ENCODE peak calls at places on chromosomes 7 and 10, in nine cellular contexts. Z is T-cell, T is thoracic aorta, A is hippocampal formation, L is hepatocyte, S is AG04449, H is A673, D is NCI-H460, K is fibroblast of pulmonary artery. Q is an unnamed sample.

GRCh38 chr10:86263907-86264306 is 102.7 kb downstream of the GRID1 start:
- DNase-seq in T (no peak), Z (no peak), D (no peak), S (no peak), L (no peak), K (no peak), H (no peak), A (no peak), Q (no peak)

GRCh38 chr10:118792501-118792900 is 37.7 kb upstream of the CACUL1 start:
- DNase-seq in A (no peak), D (no peak), H (no peak), Z (no peak), T (no peak), S (no peak), K (peak), L (no peak), Q (no peak)

GRCh38 chr7:114413741-114414140 is 874 bp upstream of the FOXP2 start:
- DNase-seq in A (no peak), L (no peak), T (no peak), K (no peak), H (no peak), Z (no peak), S (no peak), D (no peak), Q (no peak)

GRCh38 chr10:100146875-100147665 is 38.8 kb downstream of the ERLIN1 start:
- DNase-seq in D (no peak), S (no peak), H (no peak), T (no peak), A (no peak), K (no peak), L (no peak), Z (no peak), Q (no peak)

GRCh38 chr10:78337646-78338391 is 304.2 kb downstream of the RPS24 start:
- DNase-seq in K (no peak), T (no peak), S (no peak), Z (no peak), D (no peak), H (no peak), A (no peak), L (no peak), Q (no peak)

GRCh38 chr10:72328045-72328828 is 26.5 kb downstream of the DNAJB12 start:
- DNase-seq in H (peak), Z (no peak), K (peak), T (no peak), D (peak), L (peak), S (no peak), A (peak), Q (peak)

GRCh38 chr10:68208424-68209042 is 23.4 kb downstream of the ATOH7 start:
- DNase-seq in Z (no peak), T (no peak), H (peak), L (peak), S (no peak), D (peak), K (peak), A (peak), Q (peak)

GRCh38 chr10:71082930-71083329 is 129.4 kb upstream of the UNC5B start:
- DNase-seq in A (no peak), L (no peak), S (no peak), T (no peak), K (no peak), Z (no peak), D (no peak), H (no peak), Q (no peak)

GRCh38 chr10:121800831-121801230 is 127.0 kb downstream of the ATE1 start:
- DNase-seq in D (no peak), H (no peak), A (no peak), K (no peak), S (no peak), Z (no peak), L (no peak), T (no peak), Q (no peak)

GRCh38 chr7:16627236-16627635 is 18.3 kb downstream of the ANKMY2 start:
- DNase-seq in T (no peak), A (no peak), L (no peak), K (peak), D (no peak), H (no peak), Z (no peak), S (no peak), Q (no peak)

GRCh38 chr7:142871260-142872105 is 14.1 kb downstream of the TRPV6 start:
- DNase-seq in S (no peak), Z (no peak), T (no peak), D (no peak), A (no peak), H (no peak), K (no peak), L (no peak), Q (no peak)

GRCh38 chr10:30857803-30858202 is 173.9 kb downstream of the ZNF438 start:
- DNase-seq in A (peak), H (peak), T (no peak), Z (no peak), K (peak), S (peak), D (no peak), L (peak), Q (no peak)

GRCh38 chr10:58867683-58868082 is 308.8 kb upstream of the PHYHIPL start:
- DNase-seq in Z (no peak), A (no peak), K (no peak), D (no peak), H (no peak), T (no peak), S (no peak), L (no peak), Q (no peak)

GRCh38 chr10:124298891-124299290 is 119.8 kb downstream of the OAT start:
- DNase-seq in L (no peak), D (no peak), H (no peak), Z (no peak), K (no peak), S (no peak), A (no peak), T (no peak), Q (no peak)

GRCh38 chr7:30285067-30285530 is 702 bp downstream of the ZNRF2 start:
- DNase-seq in Z (no peak), D (no peak), T (no peak), L (peak), S (no peak), H (peak), A (no peak), K (peak), Q (peak)